ENCODE peak calls at places on chromosomes 6 and 20, in four cellular contexts. D, Y, Z and I are unnamed samples. For H3K36me3, the result is how much of the 10 kb centered on the place peaks cover.

GRCh38 chr6:100022847-100023246 is 28.8 kb upstream of the MCHR2 start:
- DNase-seq in D (no peak), Y (no peak), Z (no peak), I (no peak)

GRCh38 chr20:38109657-38110524 is 55.2 kb downstream of the TGM2 start:
- DNase-seq in D (no peak), Y (no peak), Z (no peak), I (no peak)

GRCh38 chr20:58546756-58547526 is 31.7 kb upstream of the APCDD1L start:
- DNase-seq in D (no peak), Y (no peak), Z (no peak), I (no peak)

GRCh38 chr20:13029687-13030510 is 21.1 kb downstream of the SPTLC3 start:
- DNase-seq in D (no peak), Y (no peak), Z (no peak), I (no peak)

GRCh38 chr20:58436868-58437645 is 48.0 kb downstream of the VAPB start:
- DNase-seq in D (no peak), Y (no peak), Z (no peak), I (no peak)

GRCh38 chr20:38523697-38524096 is 51.1 kb downstream of the RALGAPB start:
- DNase-seq in D (no peak), Y (no peak), Z (no peak), I (no peak)

GRCh38 chr6:176766-177165 is 115.5 kb upstream of the DUSP22 start:
- DNase-seq in D (no peak), Y (no peak), Z (no peak), I (no peak)

GRCh38 chr6:36959555-36960250 is 5.2 kb downstream of the PI16 start:
- DNase-seq in D (no peak), Y (no peak), Z (no peak), I (no peak)

GRCh38 chr6:12605888-12606345 is 110.7 kb upstream of the PHACTR1 start:
- DNase-seq in D (peak), Y (no peak), Z (no peak), I (peak)

GRCh38 chr20:3115190-3116107 is 30.9 kb upstream of the AVP start:
- DNase-seq in D (peak), Y (no peak), Z (peak), I (no peak)

GRCh38 chr20:62938105-62938888 is at the start of gene GID8:
- DNase-seq in D (peak), Y (peak), Z (peak), I (peak)

GRCh38 chr6:135267085-135267484 is 86.0 kb downstream of the MYB start:
- DNase-seq in D (no peak), Y (no peak), Z (no peak), I (no peak)

GRCh38 chr6:31143148-31143547 is 4.3 kb upstream of the PSORS1C2 start:
- DNase-seq in D (no peak), Y (no peak), Z (no peak), I (no peak)

GRCh38 chr6:140670013-140670412 is 1295.6 kb upstream of the CITED2 start:
- DNase-seq in D (no peak), Y (no peak), Z (no peak), I (no peak)

GRCh38 chr6:83838727-83839126 is 14.4 kb upstream of the RIPPLY2 start:
- DNase-seq in D (no peak), Y (no peak), Z (no peak), I (no peak)

GRCh38 chr6:38509713-38510112 is 130.0 kb downstream of the BTBD9 start:
- DNase-seq in D (no peak), Y (no peak), Z (no peak), I (no peak)

GRCh38 chr6:44800171-44800671 is 412.7 kb downstream of the CDC5L start:
- DNase-seq in D (no peak), Y (no peak), Z (no peak), I (no peak)

GRCh38 chr6:146359123-146359522 is 184.5 kb upstream of the RAB32 start:
- DNase-seq in D (no peak), Y (no peak), Z (no peak), I (no peak)

DNA sequence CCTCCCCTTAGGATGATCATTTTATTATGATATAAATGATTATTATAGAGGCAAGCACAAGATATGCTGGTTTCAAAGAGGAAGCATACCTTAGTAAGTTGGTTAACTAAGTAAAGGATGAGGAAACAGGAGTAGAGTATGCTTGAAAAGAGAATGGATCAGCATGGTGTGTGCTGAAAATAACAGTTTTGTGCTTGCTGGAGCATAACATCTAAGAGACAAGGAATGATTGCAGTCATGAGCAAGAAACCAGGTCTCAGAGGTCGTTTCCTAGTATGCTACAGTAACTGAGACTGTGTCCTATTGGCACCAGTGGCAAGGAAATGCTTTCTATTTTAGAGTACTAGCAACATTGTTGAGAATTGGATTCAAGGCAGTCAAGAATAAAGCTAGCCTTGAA is 34.1 kb downstream of the CDC40 start:
- DNase-seq in D (no peak), Y (no peak), Z (no peak), I (no peak)
- H3K36me3 ChIP-seq in D (half or more), Y (half or more), Z (under half), I (under half)

GRCh38 chr20:35884541-35884865 is 69.8 kb downstream of the SCAND1 start:
- DNase-seq in D (no peak), Y (no peak), Z (no peak), I (no peak)
- H3K4me3 ChIP-seq in D (no peak), Y (no peak), Z (no peak), I (no peak)

GRCh38 chr20:48684501-48685041 is 143.2 kb downstream of the PREX1 start:
- DNase-seq in D (no peak), Y (peak), Z (no peak), I (peak)
- H3K36me3 ChIP-seq in D (under half), Y (under half), Z (under half), I (under half)

GRCh38 chr6:11374036-11375010 is 141.9 kb upstream of the NEDD9 start:
- DNase-seq in D (peak), Y (no peak), Z (no peak), I (no peak)
- H3K4me3 ChIP-seq in D (no peak), Y (no peak), Z (no peak), I (no peak)

GRCh38 chr20:56400001-56400640 is 7.7 kb downstream of the CSTF1 start:
- DNase-seq in D (peak), Y (no peak), Z (no peak), I (no peak)
- H3K36me3 ChIP-seq in D (half or more), Y (half or more), Z (under half), I (under half)

GRCh38 chr20:49268600-49269365 is 9.1 kb downstream of the ZNFX1 start:
- DNase-seq in D (no peak), Y (no peak), Z (no peak), I (no peak)
- H3K4me3 ChIP-seq in D (no peak), Y (peak), Z (no peak), I (no peak)